ENCODE peak calls at places on chromosomes 13 and 19, in eight cellular contexts. S is prostate gland, Q is breast epithelium, I is GM12878, B is cardiac muscle cell, K is osteoblast, O is body of pancreas, Z is left ventricle myocardium inferior. E is an unnamed sample.
A peak's percentile ranks its signal among the peaks of the same experiment; 100 is the strongest.

GRCh38 chr13:114087430-114087829 is 45.0 kb downstream of the RASA3 start:
- DNase-seq in Z (no peak), O (no peak), K (peak; percentile 46), Q (peak; percentile 36), I (no peak), S (no peak), B (no peak), E (no peak)

GRCh38 chr13:30735025-30735967 is at the start of gene ALOX5AP:
- DNase-seq in S (no peak), I (peak; percentile 72), B (no peak), K (no peak), Z (no peak), Q (no peak), O (no peak), E (peak; percentile 18)

GRCh38 chr13:114043421-114044053 is 69.7 kb upstream of the C13orf46 start:
- DNase-seq in K (peak; percentile 99), Z (peak; percentile 71), I (no peak), O (peak; percentile 56), B (peak; percentile 96), S (no peak), Q (no peak), E (no peak)

GRCh38 chr13:111118898-111119607 is 3.9 kb downstream of the ARHGEF7 start:
- DNase-seq in B (no peak), Q (no peak), S (no peak), I (no peak), O (no peak), Z (no peak), K (no peak), E (no peak)

GRCh38 chr13:108961542-108962125 is 332.2 kb downstream of the MYO16 start:
- DNase-seq in Z (no peak), S (no peak), I (peak; percentile 24), O (no peak), B (peak; percentile 71), K (peak; percentile 14), Q (no peak), E (no peak)

GRCh38 chr13:23552171-23552570 is 18.0 kb upstream of the TNFRSF19 start:
- DNase-seq in Q (no peak), S (no peak), Z (no peak), K (no peak), B (no peak), I (no peak), O (no peak), E (no peak)

GRCh38 chr13:44368062-44368591 is 5.5 kb upstream of the SERP2 start:
- DNase-seq in Q (no peak), I (no peak), S (no peak), O (no peak), B (peak; percentile 37), Z (no peak), K (no peak), E (no peak)

GRCh38 chr19:34313188-34313587 is 51.8 kb upstream of the GPI start:
- DNase-seq in B (peak; percentile 84), K (peak; percentile 74), S (no peak), Z (no peak), Q (no peak), I (no peak), O (no peak), E (no peak)

GRCh38 chr19:12075538-12076139 is 11.1 kb downstream of the ZNF844 start:
- DNase-seq in K (no peak), Z (no peak), B (no peak), Q (no peak), S (no peak), O (no peak), I (no peak), E (no peak)

GRCh38 chr13:75165543-75166230 is 316.3 kb downstream of the TBC1D4 start:
- DNase-seq in S (no peak), I (no peak), K (no peak), Q (no peak), O (no peak), Z (no peak), B (no peak), E (no peak)

GRCh38 chr19:4695224-4695731 is 25.1 kb upstream of the MYDGF start:
- DNase-seq in K (no peak), B (no peak), I (no peak), O (no peak), Z (peak; percentile 45), S (no peak), Q (peak; percentile 66), E (no peak)

GRCh38 chr19:48102870-48103751 is 7.5 kb downstream of the PLA2G4C start:
- DNase-seq in I (no peak), S (peak; percentile 32), K (peak; percentile 94), Z (no peak), Q (no peak), O (no peak), B (peak; percentile 53), E (no peak)

GRCh38 chr19:10112895-10113591 is 1.6 kb downstream of the P2RY11 start:
- DNase-seq in Q (no peak), K (peak; percentile 94), B (peak; percentile 56), I (no peak), O (peak; percentile 71), Z (no peak), S (no peak), E (peak; percentile 53)

GRCh38 chr13:98171806-98172569 is 5.1 kb downstream of the RNF113B start:
- DNase-seq in O (peak; percentile 26), Z (peak; percentile 40), S (no peak), B (peak; percentile 20), Q (no peak), K (peak; percentile 84), I (no peak), E (no peak)

GRCh38 chr13:100659578-100659977 is 15.0 kb downstream of the TMTC4 start:
- DNase-seq in I (no peak), Z (no peak), B (no peak), Q (no peak), O (no peak), S (no peak), K (no peak), E (no peak)

GRCh38 chr13:80665792-80666333 is 324.9 kb upstream of the SPRY2 start:
- DNase-seq in K (no peak), B (peak; percentile 12), I (no peak), Q (no peak), S (no peak), Z (no peak), O (no peak), E (no peak)

DNA sequence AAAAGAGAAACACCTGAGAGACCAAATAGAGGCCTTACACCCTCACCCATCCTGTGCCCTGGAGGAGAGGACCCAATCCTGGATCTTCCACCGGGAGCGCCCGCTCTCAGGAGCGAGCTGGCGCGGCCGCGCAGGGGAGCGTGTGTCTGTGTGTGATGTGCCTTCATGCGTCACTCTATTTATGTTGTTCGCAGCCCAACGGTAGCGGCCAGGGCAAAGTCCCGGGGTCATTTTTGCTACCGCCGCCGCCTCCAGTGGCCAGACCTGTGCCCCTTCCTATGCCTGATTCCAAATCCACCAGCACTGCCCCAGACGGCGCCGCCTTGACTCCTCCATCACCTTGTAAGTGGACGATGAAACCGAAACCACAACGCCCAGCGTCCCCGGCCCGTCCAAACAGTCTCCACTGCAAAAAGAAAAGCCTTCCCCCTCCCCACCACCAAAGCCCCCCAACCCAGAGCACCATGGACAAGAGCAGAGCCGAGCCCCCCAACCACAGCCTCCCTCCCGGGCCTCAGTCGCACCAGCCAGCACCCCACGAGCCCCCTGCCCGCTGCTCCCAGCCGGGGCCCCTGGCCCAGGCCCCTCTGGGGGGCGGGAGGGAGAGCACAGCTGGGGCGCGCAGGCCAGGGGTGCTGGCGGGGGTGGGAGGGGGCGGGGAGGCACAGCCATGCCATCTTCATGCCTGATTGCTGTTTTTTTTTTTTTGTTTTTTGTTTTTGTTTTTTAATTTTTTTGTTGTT is 14.7 kb downstream of the LYL1 start:
- DNase-seq in I (no peak), Z (no peak), S (no peak), Q (no peak), B (no peak), K (no peak), O (no peak), E (no peak)
- H3K27ac ChIP-seq in I (no peak overlapping the region), Z (no peak overlapping the region), S (peak overlapping the region; percentile 65), Q (no peak overlapping the region), B (no peak overlapping the region), K (no peak overlapping the region), O (no peak overlapping the region), E (no peak overlapping the region)

GRCh38 chr19:44182145-44182544 is 17.2 kb downstream of the ZNF226 start:
- DNase-seq in Z (no peak), Q (no peak), I (no peak), O (no peak), K (no peak), S (no peak), B (no peak), E (no peak)
- TF ChIP-seq CTCF in Z (no peak), Q (no peak), I (no peak), O (no peak), K (no peak), S (no peak), B (no peak), E (no peak)

GRCh38 chr19:38878575-38879399 is 712 bp upstream of the RINL start:
- DNase-seq in S (no peak), Q (no peak), I (no peak), K (peak; percentile 72), B (no peak), Z (no peak), O (no peak), E (no peak)
- H3K27ac ChIP-seq in S (no peak overlapping the region), Q (peak overlapping the region; percentile 70), I (peak overlapping the region; percentile 95), K (no peak overlapping the region), B (no peak overlapping the region), Z (peak overlapping the region; percentile 58), O (peak overlapping the region; percentile 44), E (peak overlapping the region; percentile 90)

DNA sequence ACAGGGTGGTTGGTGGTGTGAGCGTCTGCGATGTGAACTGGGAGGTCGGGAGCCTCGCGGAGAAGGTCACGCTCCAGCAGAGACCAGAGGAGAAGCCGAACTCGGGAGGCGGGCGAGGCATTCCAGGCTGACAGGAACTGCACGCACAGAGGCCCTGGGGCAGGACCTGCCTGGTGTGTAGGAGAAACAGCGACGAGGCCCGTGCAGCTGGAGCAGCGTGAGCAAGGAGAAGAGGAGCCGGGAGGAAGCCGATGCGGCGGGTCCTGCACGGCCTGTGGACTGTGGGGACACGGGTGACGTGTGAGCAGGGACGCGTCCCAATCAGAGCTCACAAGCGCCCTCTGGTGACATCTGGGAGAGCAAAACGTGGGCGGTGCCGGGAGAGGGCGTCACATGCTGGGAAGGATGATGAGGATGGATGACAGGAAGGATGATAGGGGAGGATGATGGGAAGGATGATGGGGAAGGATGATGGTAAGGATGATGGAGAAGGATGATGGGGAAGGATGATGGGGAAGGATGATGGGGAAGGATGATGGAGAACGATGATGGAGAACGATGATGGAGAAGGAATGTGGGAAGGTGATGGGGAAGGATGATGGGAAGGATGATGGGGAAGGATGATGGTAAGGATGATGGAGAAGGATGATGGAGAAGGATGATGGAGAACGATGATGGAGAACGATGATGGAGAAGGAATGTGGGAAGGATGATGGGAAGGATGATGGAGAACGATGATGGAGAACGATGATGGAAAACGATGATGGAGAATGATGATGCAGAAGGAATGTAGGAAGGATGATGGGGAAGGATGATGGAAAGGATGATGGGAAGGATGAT is 16.1 kb upstream of the MADCAM1 start:
- DNase-seq in I (no peak), S (peak; percentile 75), B (peak; percentile 58), O (peak; percentile 87), Z (peak; percentile 88), K (peak; percentile 98), Q (peak; percentile 83), E (peak; percentile 16)
- TF ChIP-seq CTCF in I (no peak), S (no peak), B (peak; percentile 60), O (peak; percentile 56), Z (peak; percentile 80), K (peak; percentile 51), Q (peak; percentile 66), E (no peak)

GRCh38 chr13:40622761-40623160 is 43.7 kb downstream of the FOXO1 start:
- DNase-seq in I (no peak), Q (no peak), O (no peak), B (no peak), S (no peak), K (no peak), Z (no peak), E (no peak)
- H3K27ac ChIP-seq in I (no peak overlapping the region), Q (no peak overlapping the region), O (no peak overlapping the region), B (no peak overlapping the region), S (no peak overlapping the region), K (no peak overlapping the region), Z (no peak overlapping the region), E (no peak overlapping the region)